ENCODE peak calls at places on chromosomes 1 and 21, in eight cellular contexts. Y is breast epithelium; I is IMR-90; F is heart right ventricle; P is CD8-positive, alpha-beta memory T cell; M is left ventricle myocardium inferior; H is adipocyte; E is ovary. U is an unnamed sample. For H3K36me3, the result is how much of the 10 kb centered on the place peaks cover.

GRCh38 chr1:200409203-200409760 is 554 bp downstream of the ZNF281 start:
- DNase-seq in Y (no peak), I (peak), F (peak), P (peak), M (peak), H (peak), E (peak), U (no peak)

GRCh38 chr21:33348728-33349127 is 24.0 kb downstream of the IFNAR1 start:
- DNase-seq in Y (no peak), I (no peak), F (no peak), P (no peak), M (no peak), H (peak), E (no peak), U (no peak)

GRCh38 chr1:209095627-209096595 is 487.6 kb upstream of the CAMK1G start:
- DNase-seq in Y (no peak), I (peak), F (no peak), P (no peak), M (no peak), H (peak), E (no peak), U (no peak)

GRCh38 chr1:156194300-156194652 is 372 bp downstream of the SLC25A44 start:
- DNase-seq in Y (no peak), I (peak), F (peak), P (no peak), M (no peak), H (peak), E (no peak), U (no peak)

GRCh38 chr1:238329671-238330070 is 438.9 kb upstream of the ZP4 start:
- DNase-seq in Y (no peak), I (no peak), F (no peak), P (no peak), M (no peak), H (no peak), E (no peak), U (no peak)

GRCh38 chr1:100921110-100921706 is 25.3 kb downstream of the SLC30A7 start:
- DNase-seq in Y (no peak), I (peak), F (no peak), P (peak), M (no peak), H (peak), E (no peak), U (no peak)

GRCh38 chr21:32790626-32791025 is 19.1 kb upstream of the PAXBP1 start:
- DNase-seq in Y (no peak), I (no peak), F (no peak), P (no peak), M (no peak), H (no peak), E (no peak), U (no peak)

GRCh38 chr1:37793773-37794371 is at the start of gene MANEAL:
- DNase-seq in Y (no peak), I (peak), F (peak), P (peak), M (peak), H (peak), E (peak), U (no peak)

GRCh38 chr1:110674337-110675059 is at the start of gene KCNA3:
- DNase-seq in Y (peak), I (no peak), F (peak), P (peak), M (peak), H (no peak), E (peak), U (no peak)

GRCh38 chr1:226549937-226550670 is 1.5 kb downstream of the STUM start:
- DNase-seq in Y (no peak), I (no peak), F (peak), P (peak), M (peak), H (peak), E (peak), U (no peak)

GRCh38 chr1:211287218-211287617 is 28.1 kb downstream of the RCOR3 start:
- DNase-seq in Y (no peak), I (no peak), F (no peak), P (no peak), M (no peak), H (no peak), E (no peak), U (no peak)

GRCh38 chr1:30572192-30572591 is 151.2 kb downstream of the MATN1 start:
- DNase-seq in Y (no peak), I (no peak), F (no peak), P (no peak), M (no peak), H (no peak), E (no peak), U (no peak)

GRCh38 chr1:19448491-19449439 is 36.6 kb downstream of the CAPZB start:
- DNase-seq in Y (no peak), I (peak), F (peak), P (no peak), M (peak), H (peak), E (peak), U (no peak)

GRCh38 chr1:53061123-53061858 is 722 bp upstream of the PODN start:
- DNase-seq in Y (no peak), I (no peak), F (peak), P (no peak), M (peak), H (peak), E (peak), U (no peak)

GRCh38 chr1:225426395-225427248 is 1.2 kb downstream of the LBR start:
- DNase-seq in Y (no peak), I (peak), F (peak), P (peak), M (peak), H (peak), E (peak), U (no peak)

GRCh38 chr1:27589841-27590426 is 14.0 kb downstream of the AHDC1 start:
- DNase-seq in Y (no peak), I (peak), F (peak), P (no peak), M (no peak), H (peak), E (peak), U (no peak)

GRCh38 chr1:154730251-154730650 is 122.3 kb upstream of the ADAR start:
- DNase-seq in Y (no peak), I (peak), F (no peak), P (no peak), M (no peak), H (peak), E (no peak), U (no peak)

GRCh38 chr1:157147906-157148717 is 9.9 kb upstream of the ETV3 start:
- DNase-seq in Y (no peak), I (peak), F (no peak), P (no peak), M (no peak), H (no peak), E (no peak), U (no peak)

GRCh38 chr21:42155045-42155855 is 63.7 kb upstream of the ABCG1 start:
- DNase-seq in Y (no peak), I (no peak), F (no peak), P (no peak), M (no peak), H (no peak), E (peak), U (no peak)

GRCh38 chr1:241998950-241999495 is at the start of gene MAP1LC3C:
- DNase-seq in Y (no peak), I (no peak), F (no peak), P (no peak), M (no peak), H (no peak), E (no peak), U (no peak)

GRCh38 chr1:80417651-80418050 is 1383.1 kb upstream of the ADGRL2 start:
- DNase-seq in Y (no peak), I (peak), F (no peak), P (no peak), M (no peak), H (peak), E (no peak), U (no peak)

GRCh38 chr1:74683656-74684055 is 10.1 kb upstream of the ERICH3 start:
- DNase-seq in Y (no peak), I (no peak), F (no peak), P (no peak), M (no peak), H (no peak), E (no peak), U (no peak)

GRCh38 chr1:156242738-156243137 is 754 bp downstream of the BGLAP start:
- DNase-seq in Y (no peak), I (no peak), F (no peak), P (no peak), M (no peak), H (no peak), E (no peak), U (no peak)

GRCh38 chr1:174262747-174263241 is 103.5 kb downstream of the RABGAP1L start:
- DNase-seq in Y (no peak), I (peak), F (no peak), P (peak), M (no peak), H (peak), E (no peak), U (no peak)

GRCh38 chr1:244341455-244342450 is 110.0 kb downstream of the ADSS2 start:
- DNase-seq in Y (no peak), I (no peak), F (no peak), P (no peak), M (no peak), H (no peak), E (no peak), U (no peak)

GRCh38 chr1:57874426-57874825 is 450.6 kb upstream of the DAB1 start:
- DNase-seq in Y (no peak), I (no peak), F (no peak), P (no peak), M (no peak), H (no peak), E (no peak), U (no peak)

GRCh38 chr1:208264469-208265126 is 20.4 kb upstream of the PLXNA2 start:
- DNase-seq in Y (no peak), I (no peak), F (no peak), P (no peak), M (peak), H (peak), E (no peak), U (no peak)

GRCh38 chr1:168833352-168833751 is 104.3 kb upstream of the DPT start:
- DNase-seq in Y (no peak), I (no peak), F (no peak), P (no peak), M (no peak), H (no peak), E (no peak), U (no peak)

GRCh38 chr1:151399890-151400235 is 490 bp downstream of the PSMB4 start:
- DNase-seq in Y (no peak), I (peak), F (no peak), P (no peak), M (no peak), H (peak), E (peak), U (no peak)

GRCh38 chr1:151402764-151403163 is 3.4 kb downstream of the PSMB4 start:
- DNase-seq in Y (no peak), I (no peak), F (no peak), P (no peak), M (no peak), H (no peak), E (no peak), U (no peak)

GRCh38 chr1:151403612-151404011 is 4.2 kb downstream of the PSMB4 start:
- DNase-seq in Y (no peak), I (no peak), F (no peak), P (no peak), M (no peak), H (no peak), E (no peak), U (no peak)

GRCh38 chr1:151401125-151401788 is 1.9 kb downstream of the PSMB4 start:
- DNase-seq in Y (no peak), I (peak), F (no peak), P (no peak), M (no peak), H (peak), E (no peak), U (no peak)

GRCh38 chr1:151401860-151402259 is 2.5 kb downstream of the PSMB4 start:
- DNase-seq in Y (no peak), I (no peak), F (no peak), P (no peak), M (no peak), H (no peak), E (no peak), U (no peak)
- H3K36me3 ChIP-seq in Y (under half), I (under half), F (half or more), P (under half), M (half or more), H (half or more), E (under half), U (half or more)

GRCh38 chr21:43703068-43703880 is 15.7 kb upstream of the PDXK start:
- DNase-seq in Y (no peak), I (peak), F (peak), P (peak), M (peak), H (peak), E (peak), U (no peak)
- H3K4me3 ChIP-seq in Y (no peak), I (no peak), F (no peak), P (no peak), M (peak), H (peak), E (no peak), U (peak)

GRCh38 chr1:109586055-109586454 is 33.4 kb downstream of the GNAT2 start:
- DNase-seq in Y (no peak), I (no peak), F (no peak), P (no peak), M (no peak), H (no peak), E (no peak), U (no peak)
- H3K36me3 ChIP-seq in Y (under half), I (under half), F (half or more), P (under half), M (half or more), H (half or more), E (under half), U (half or more)

GRCh38 chr1:44641126-44642102 is 32.9 kb downstream of the TMEM53 start:
- DNase-seq in Y (no peak), I (no peak), F (no peak), P (no peak), M (no peak), H (no peak), E (no peak), U (no peak)

GRCh38 chr1:44642255-44642654 is 32.0 kb downstream of the TMEM53 start:
- DNase-seq in Y (no peak), I (no peak), F (no peak), P (no peak), M (no peak), H (no peak), E (no peak), U (no peak)

GRCh38 chr1:44637590-44638411 is 36.5 kb downstream of the TMEM53 start:
- DNase-seq in Y (no peak), I (no peak), F (no peak), P (no peak), M (no peak), H (no peak), E (no peak), U (no peak)

GRCh38 chr1:44642925-44643324 is 31.4 kb downstream of the TMEM53 start:
- DNase-seq in Y (no peak), I (no peak), F (no peak), P (no peak), M (no peak), H (no peak), E (no peak), U (no peak)

DNA sequence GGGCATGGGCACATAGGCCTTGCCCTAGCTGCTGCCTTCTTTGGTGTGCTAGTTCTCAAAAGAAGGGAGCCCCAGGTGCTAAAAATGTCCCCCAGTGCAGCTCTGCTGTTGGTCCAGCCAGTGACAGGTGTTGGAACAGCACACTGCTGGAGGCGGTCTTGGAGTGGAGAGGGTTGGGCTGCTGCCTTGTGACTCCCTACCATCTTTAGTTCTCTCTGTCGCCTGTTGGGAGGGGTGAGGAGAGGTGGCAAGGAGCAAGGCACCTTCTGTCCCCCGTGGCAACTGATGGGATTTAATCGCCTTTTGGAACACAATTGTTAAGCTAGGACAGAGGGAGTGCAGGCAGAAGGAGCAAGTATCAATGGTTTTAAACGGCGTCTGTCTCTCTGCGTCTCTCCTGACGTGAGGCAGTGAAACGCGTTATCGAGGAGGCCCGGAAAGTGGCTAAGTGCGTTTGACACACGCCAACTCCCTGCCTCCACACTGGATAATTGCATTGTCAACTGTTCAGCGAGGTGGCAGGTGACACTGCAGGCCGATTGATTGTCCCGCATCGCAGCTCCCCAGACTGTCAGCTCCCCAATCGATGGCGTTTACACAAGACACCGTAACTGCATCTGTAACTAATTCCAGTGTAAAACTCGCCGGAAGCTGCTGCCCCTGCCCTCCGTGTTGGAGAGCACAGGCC is 34.0 kb downstream of the TMEM53 start:
- DNase-seq in Y (no peak), I (no peak), F (no peak), P (no peak), M (peak), H (no peak), E (no peak), U (no peak)
- H3K4me3 ChIP-seq in Y (no peak), I (no peak), F (no peak), P (no peak), M (no peak), H (no peak), E (no peak), U (no peak)

GRCh38 chr21:46273341-46273740 is 12.1 kb downstream of the MCM3AP start:
- DNase-seq in Y (no peak), I (no peak), F (no peak), P (no peak), M (no peak), H (no peak), E (no peak), U (no peak)
- H3K36me3 ChIP-seq in Y (under half), I (half or more), F (half or more), P (half or more), M (half or more), H (half or more), E (under half), U (half or more)

DNA sequence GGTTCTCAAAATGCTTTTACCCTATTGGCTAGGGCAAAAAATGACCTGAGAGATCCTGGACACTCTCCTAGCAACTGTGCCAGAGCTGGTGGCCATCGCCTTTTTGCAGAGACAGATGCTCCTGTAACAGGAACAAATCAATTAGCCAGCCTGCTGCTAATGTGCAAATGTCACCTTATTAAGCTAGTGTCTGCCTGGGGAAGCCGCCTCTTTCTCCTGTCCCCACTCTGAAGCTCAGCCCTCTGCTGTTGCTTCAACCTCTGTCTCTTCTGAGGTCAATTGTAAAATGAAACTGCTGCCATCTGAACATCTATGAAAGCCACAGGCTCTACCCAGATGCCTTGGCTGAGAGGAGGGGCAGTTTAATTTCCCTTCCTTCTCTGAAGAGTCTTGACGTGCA is 85.5 kb upstream of the CACNA1E start:
- DNase-seq in Y (no peak), I (no peak), F (no peak), P (peak), M (no peak), H (no peak), E (no peak), U (no peak)
- H3K4me3 ChIP-seq in Y (no peak), I (no peak), F (no peak), P (peak), M (no peak), H (no peak), E (no peak), U (no peak)

GRCh38 chr1:171566467-171566866 is 55.6 kb upstream of the MYOCOS start:
- DNase-seq in Y (no peak), I (no peak), F (no peak), P (no peak), M (no peak), H (no peak), E (no peak), U (no peak)

GRCh38 chr1:171563675-171564074 is 58.4 kb upstream of the MYOCOS start:
- DNase-seq in Y (no peak), I (peak), F (no peak), P (no peak), M (no peak), H (peak), E (no peak), U (no peak)
- H3K36me3 ChIP-seq in Y (under half), I (under half), F (half or more), P (half or more), M (half or more), H (half or more), E (under half), U (under half)

GRCh38 chr1:228842094-228842775 is 107.0 kb downstream of the RHOU start:
- DNase-seq in Y (no peak), I (peak), F (peak), P (no peak), M (no peak), H (peak), E (peak), U (no peak)
- H3K4me3 ChIP-seq in Y (no peak), I (no peak), F (no peak), P (no peak), M (no peak), H (no peak), E (no peak), U (no peak)